ENCODE peak calls at places on chromosomes 13 and 19, in seven cellular contexts. Z, S, K, B, Q, P and G are unnamed samples.

GRCh38 chr13:70889163-70889562 is 780.9 kb upstream of the KLHL1 start:
- DNase-seq in B (no peak), Q (no peak), Z (no peak), K (no peak), P (no peak), S (no peak), G (no peak)

GRCh38 chr13:30845297-30846214 is 60.5 kb upstream of the MEDAG start:
- DNase-seq in Z (no peak), K (no peak), S (no peak), B (no peak), P (no peak), Q (no peak), G (no peak)

GRCh38 chr13:74796126-74796643 is 662.0 kb upstream of the KLF12 start:
- DNase-seq in S (no peak), K (no peak), P (no peak), B (peak; percentile 11), Z (no peak), Q (no peak), G (no peak)

GRCh38 chr13:102028846-102029245 is 373.0 kb downstream of the FGF14 start:
- DNase-seq in K (no peak), B (no peak), Z (no peak), P (no peak), S (no peak), Q (no peak), G (no peak)

GRCh38 chr19:44587863-44588752 is 25.3 kb upstream of the IGSF23 start:
- DNase-seq in B (peak; percentile 85), P (no peak), Z (no peak), S (no peak), K (no peak), Q (no peak), G (peak; percentile 85)

GRCh38 chr19:45402469-45403070 is 2.3 kb downstream of the PPP1R13L start:
- DNase-seq in K (no peak), P (no peak), Q (no peak), Z (peak; percentile 94), B (no peak), S (peak; percentile 37), G (peak; percentile 96)

GRCh38 chr13:51298812-51299211 is 40.7 kb upstream of the SERPINE3 start:
- DNase-seq in Q (no peak), P (no peak), K (no peak), B (peak; percentile 23), Z (peak; percentile 43), S (no peak), G (no peak)

GRCh38 chr13:44191504-44192171 is 182.0 kb upstream of the SERP2 start:
- DNase-seq in Q (peak; percentile 10), P (no peak), Z (peak; percentile 70), B (peak; percentile 93), K (no peak), S (peak; percentile 39), G (peak; percentile 71)

GRCh38 chr19:57578487-57579205 is at the start of gene ZNF416:
- DNase-seq in Z (peak; percentile 99), B (peak; percentile 99), P (peak; percentile 98), Q (peak; percentile 94), K (peak; percentile 92), S (peak; percentile 96), G (peak; percentile 100)